ENCODE peak calls at places on chromosome 9, in five cellular contexts. T is memory B cell; V is endodermal cell; O is iris pigment epithelial cell; G is activated CD8-positive, alpha-beta memory T cell treated with anti-CD3 and anti-CD28 coated beads for 48 hours. K is an unnamed sample.
A peak's percentile ranks its signal among the peaks of the same experiment; 100 is the strongest.

GRCh38 chr9:33946779-33947535 is 101.7 kb downstream of the UBAP2 start:
- DNase-seq in T (no peak), V (no peak), O (peak; percentile 96), G (no peak), K (no peak)

GRCh38 chr9:96867282-96867814 is 13.0 kb upstream of the ZNF782 start:
- DNase-seq in T (no peak), V (no peak), O (no peak), G (no peak), K (no peak)

GRCh38 chr9:106622148-106622547 is 240.8 kb upstream of the ZNF462 start:
- DNase-seq in T (no peak), V (no peak), O (no peak), G (no peak), K (no peak)

GRCh38 chr9:121954477-121955175 is 138.5 kb downstream of the TTLL11 start:
- DNase-seq in T (no peak), V (no peak), O (peak; percentile 92), G (no peak), K (no peak)

GRCh38 chr9:93121316-93122241 is 12.5 kb downstream of the NINJ1 start:
- DNase-seq in T (no peak), V (peak; percentile 44), O (no peak), G (no peak), K (no peak)

GRCh38 chr9:113737414-113738271 is 138.5 kb upstream of the ZNF618 start:
- DNase-seq in T (peak; percentile 31), V (peak; percentile 90), O (peak; percentile 56), G (no peak), K (peak; percentile 4)

GRCh38 chr9:73871636-73872035 is 625.5 kb upstream of the RORB start:
- DNase-seq in T (no peak), V (no peak), O (no peak), G (no peak), K (no peak)

GRCh38 chr9:76023715-76024195 is 133.3 kb downstream of the PCSK5 start:
- DNase-seq in T (no peak), V (no peak), O (peak; percentile 22), G (no peak), K (no peak)

GRCh38 chr9:129351058-129351641 is 173.1 kb upstream of the IER5L start:
- DNase-seq in T (no peak), V (peak; percentile 89), O (no peak), G (no peak), K (no peak)

GRCh38 chr9:7454490-7455110 is 345.0 kb downstream of the DMAC1 start:
- DNase-seq in T (no peak), V (no peak), O (no peak), G (no peak), K (no peak)

GRCh38 chr9:21964925-21965385 is 29.2 kb downstream of the CDKN2A start:
- DNase-seq in T (peak; percentile 48), V (peak; percentile 54), O (peak; percentile 87), G (no peak), K (peak; percentile 22)

GRCh38 chr9:93115486-93115885 is 18.6 kb downstream of the NINJ1 start:
- DNase-seq in T (no peak), V (no peak), O (no peak), G (no peak), K (no peak)

GRCh38 chr9:20620658-20621552 is 1.4 kb downstream of the MLLT3 start:
- DNase-seq in T (no peak), V (peak; percentile 68), O (peak; percentile 42), G (peak; percentile 33), K (no peak)

GRCh38 chr9:112184946-112185345 is 9.8 kb upstream of the SUSD1 start:
- DNase-seq in T (no peak), V (no peak), O (no peak), G (no peak), K (no peak)

GRCh38 chr9:36995927-36996471 is 38.1 kb downstream of the PAX5 start:
- DNase-seq in T (peak; percentile 60), V (peak; percentile 95), O (peak; percentile 63), G (no peak), K (no peak)

GRCh38 chr9:37026936-37027581 is 7.0 kb downstream of the PAX5 start:
- DNase-seq in T (no peak), V (peak; percentile 70), O (no peak), G (no peak), K (no peak)

GRCh38 chr9:131447148-131447547 is 53.3 kb downstream of the PRRC2B start:
- DNase-seq in T (no peak), V (no peak), O (no peak), G (no peak), K (no peak)

GRCh38 chr9:1619915-1620705 is 395.0 kb upstream of the SMARCA2 start:
- DNase-seq in T (no peak), V (no peak), O (peak; percentile 3), G (no peak), K (no peak)

GRCh38 chr9:133476531-133476930 is 2.4 kb downstream of the SLC2A6 start:
- DNase-seq in T (no peak), V (no peak), O (peak; percentile 88), G (no peak), K (no peak)